ENCODE peak calls at places on chromosomes 3 and 15, in four cellular contexts. E is pancreas; O is H1; Y is CD4-positive, alpha-beta T cell. K is an unnamed sample.
A peak's percentile ranks its signal among the peaks of the same experiment; 100 is the strongest.

GRCh38 chr15:42371125-42371524 is 11.8 kb downstream of the CAPN3 start:
- DNase-seq in E (no peak), O (no peak), Y (no peak), K (no peak)

GRCh38 chr3:189947948-189948723 is 172.6 kb downstream of the P3H2 start:
- DNase-seq in E (no peak), O (no peak), Y (no peak), K (no peak)

GRCh38 chr15:74196175-74196574 is 6.4 kb downstream of the STRA6 start:
- DNase-seq in E (peak; percentile 49), O (no peak), Y (no peak), K (no peak)

GRCh38 chr15:50881121-50882048 is 27.1 kb upstream of the AP4E1 start:
- DNase-seq in E (no peak), O (no peak), Y (no peak), K (no peak)

GRCh38 chr3:21109056-21109455 is 642.0 kb downstream of the ZNF385D start:
- DNase-seq in E (no peak), O (no peak), Y (no peak), K (no peak)

GRCh38 chr15:67165653-67166260 is 88.7 kb downstream of the AAGAB start:
- DNase-seq in E (no peak), O (peak; percentile 69), Y (no peak), K (no peak)

GRCh38 chr3:101676765-101677435 is at the start of gene ZBTB11:
- DNase-seq in E (peak; percentile 99), O (peak; percentile 100), Y (peak; percentile 99), K (no peak)

GRCh38 chr3:41194701-41195100 is 4.6 kb upstream of the CTNNB1 start:
- DNase-seq in E (no peak), O (no peak), Y (no peak), K (no peak)

GRCh38 chr3:117893638-117894037 is 1141.0 kb downstream of the IGSF11 start:
- DNase-seq in E (no peak), O (no peak), Y (no peak), K (no peak)

GRCh38 chr15:47475336-47475735 is 242.0 kb upstream of the SEMA6D start:
- DNase-seq in E (no peak), O (no peak), Y (no peak), K (no peak)

GRCh38 chr15:47466357-47466756 is 250.9 kb upstream of the SEMA6D start:
- DNase-seq in E (no peak), O (no peak), Y (no peak), K (no peak)

GRCh38 chr15:47473857-47474256 is 243.4 kb upstream of the SEMA6D start:
- DNase-seq in E (peak; percentile 63), O (no peak), Y (no peak), K (no peak)

DNA sequence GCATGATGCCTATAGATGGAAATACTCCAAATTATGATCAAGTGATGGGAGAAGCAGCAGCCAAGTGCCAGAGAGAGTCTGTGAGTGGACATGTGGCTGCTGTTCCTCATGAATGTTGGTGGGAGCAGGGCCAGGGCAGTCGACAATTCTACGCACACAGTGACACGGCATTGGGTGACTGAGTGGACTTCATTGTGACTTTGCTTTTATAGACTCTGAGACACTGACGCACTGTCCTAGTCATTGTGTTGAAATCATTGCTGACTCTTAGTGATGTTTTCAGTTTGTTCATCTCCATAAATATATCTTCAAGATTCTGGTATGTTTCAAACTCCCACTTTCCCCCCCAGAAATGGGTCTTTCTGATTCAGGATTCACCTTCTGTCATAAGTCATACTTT is 246.3 kb upstream of the SEMA6D start:
- DNase-seq in E (no peak), O (no peak), Y (no peak), K (no peak)
- H3K27ac ChIP-seq in E (no peak overlapping the region), O (no peak overlapping the region), Y (no peak overlapping the region), K (no peak overlapping the region)

GRCh38 chr3:157092219-157092618 is 67.7 kb downstream of the CCNL1 start:
- DNase-seq in E (no peak), O (no peak), Y (no peak), K (no peak)
- H3K27ac ChIP-seq in E (no peak overlapping the region), O (no peak overlapping the region), Y (no peak overlapping the region), K (no peak overlapping the region)

DNA sequence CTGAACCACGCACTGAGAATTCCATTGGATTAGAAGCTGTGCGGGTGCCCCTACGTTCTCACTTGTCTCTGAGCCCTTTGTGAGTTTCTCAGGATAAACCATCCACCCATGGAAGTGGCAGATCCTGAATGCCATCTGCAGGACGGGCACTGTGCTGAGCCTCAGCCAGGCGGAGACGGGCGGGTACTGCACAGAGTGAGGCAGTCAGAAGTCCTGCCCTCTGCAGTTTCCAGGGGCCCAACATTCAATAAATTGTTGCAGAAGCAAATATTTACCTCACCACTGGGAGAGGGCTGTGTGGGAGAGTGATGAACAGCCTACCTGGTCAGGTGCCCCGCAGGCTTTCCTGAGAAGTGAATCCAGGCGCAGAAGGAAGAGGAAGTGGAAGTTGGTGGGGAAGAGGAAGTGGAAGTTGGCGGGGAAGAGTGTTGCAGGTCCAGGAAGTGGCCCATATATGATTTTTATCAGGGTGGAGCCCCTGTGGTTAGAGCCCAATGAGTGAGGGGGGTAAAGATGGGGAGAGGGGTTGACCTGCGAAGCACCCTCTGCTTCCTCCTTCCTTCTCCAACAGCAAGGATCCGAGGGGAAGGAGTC is 100.8 kb downstream of the SLCO3A1 start:
- DNase-seq in E (no peak), O (no peak), Y (no peak), K (no peak)
- H3K27ac ChIP-seq in E (no peak overlapping the region), O (no peak overlapping the region), Y (no peak overlapping the region), K (no peak overlapping the region)

DNA sequence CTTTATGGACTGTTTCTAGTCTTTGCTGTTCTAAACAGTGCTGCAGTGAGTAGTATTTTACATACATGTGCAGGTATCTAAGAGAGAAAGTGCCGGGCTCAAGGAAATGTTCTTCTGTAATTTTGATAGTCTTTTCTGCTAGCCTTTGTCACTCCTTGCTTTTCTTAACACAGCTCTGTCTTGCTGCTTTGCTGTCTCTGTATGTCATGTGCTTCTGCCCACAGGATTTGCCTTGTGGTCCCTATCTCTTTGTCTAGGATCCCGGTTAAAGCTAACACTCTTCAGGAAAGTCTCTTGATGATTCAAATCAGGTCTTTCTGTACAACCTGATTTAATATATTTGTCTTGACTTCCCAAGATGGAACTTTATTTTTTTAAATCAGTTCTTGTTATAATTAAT is 31.4 kb upstream of the FBXL22 start:
- DNase-seq in E (no peak), O (no peak), Y (no peak), K (no peak)
- H3K27ac ChIP-seq in E (no peak overlapping the region), O (no peak overlapping the region), Y (no peak overlapping the region), K (no peak overlapping the region)

GRCh38 chr3:58063424-58063823 is 55.2 kb downstream of the FLNB start:
- DNase-seq in E (no peak), O (no peak), Y (no peak), K (no peak)

GRCh38 chr3:58068126-58068809 is 60.0 kb downstream of the FLNB start:
- DNase-seq in E (no peak), O (no peak), Y (no peak), K (no peak)

GRCh38 chr3:58064923-58065638 is 56.9 kb downstream of the FLNB start:
- DNase-seq in E (no peak), O (no peak), Y (no peak), K (no peak)

GRCh38 chr3:58065700-58066167 is 57.5 kb downstream of the FLNB start:
- DNase-seq in E (no peak), O (no peak), Y (no peak), K (no peak)

GRCh38 chr3:58066842-58067241 is 58.6 kb downstream of the FLNB start:
- DNase-seq in E (no peak), O (no peak), Y (no peak), K (no peak)
- H3K27ac ChIP-seq in E (no peak overlapping the region), O (no peak overlapping the region), Y (no peak overlapping the region), K (no peak overlapping the region)

GRCh38 chr3:149527531-149528343 is 53.2 kb downstream of the TM4SF4 start:
- DNase-seq in E (no peak), O (no peak), Y (no peak), K (no peak)
- H3K27ac ChIP-seq in E (no peak overlapping the region), O (no peak overlapping the region), Y (no peak overlapping the region), K (no peak overlapping the region)

GRCh38 chr3:42692667-42693529 is 7.6 kb downstream of the KLHL40 start:
- DNase-seq in E (no peak), O (no peak), Y (no peak), K (no peak)
- H3K27ac ChIP-seq in E (no peak overlapping the region), O (no peak overlapping the region), Y (no peak overlapping the region), K (peak overlapping the region; percentile 81)

DNA sequence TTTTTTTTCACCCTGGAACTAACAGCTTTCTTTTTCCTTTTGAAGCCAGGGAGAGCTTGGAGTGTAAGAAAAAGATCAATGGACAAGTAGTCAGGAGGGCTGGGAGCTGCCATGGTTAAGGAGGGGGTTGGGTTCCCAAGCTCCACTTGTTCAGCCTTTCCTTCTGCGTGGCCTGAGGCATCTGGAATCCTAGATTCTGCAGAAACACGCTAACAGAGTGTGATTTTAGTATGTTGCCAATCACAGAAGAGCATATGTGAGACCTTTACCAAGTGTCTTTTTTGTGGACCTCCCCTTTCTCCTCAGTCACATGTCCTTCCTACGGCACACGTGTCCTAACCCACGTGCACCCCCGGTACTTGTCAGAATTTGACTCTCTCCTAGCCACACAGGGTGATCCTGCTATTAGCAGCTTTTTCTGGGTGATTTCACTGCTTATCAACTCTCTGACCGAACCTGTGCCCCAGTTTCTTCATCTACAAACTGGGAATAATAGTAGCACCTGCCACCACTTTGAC is 11.4 kb downstream of the TIMP4 start:
- DNase-seq in E (no peak), O (no peak), Y (no peak), K (no peak)
- H3K27ac ChIP-seq in E (no peak overlapping the region), O (no peak overlapping the region), Y (no peak overlapping the region), K (no peak overlapping the region)